ENCODE peak calls at places on chromosomes 4 and X, in five cellular contexts. T is stimulated activated CD4-positive, alpha-beta T cell treated with anti-CD3 and anti-CD28 coated beads, Interleukin-1b, Interleukin-23, amount 100 ng/mL, for 24 hours; M is left ventricle myocardium inferior; O is breast epithelium; W is transverse colon. K is an unnamed sample.

GRCh38 chr4:68175562-68176155 is 46.0 kb upstream of the TMPRSS11F start:
- DNase-seq in T (peak), M (no peak), O (no peak), W (no peak), K (no peak)

GRCh38 chrX:129875669-129876068 is 30.3 kb upstream of the UTP14A start:
- DNase-seq in T (no peak), M (no peak), O (no peak), W (no peak), K (no peak)

GRCh38 chr4:102786279-102786678 is 25.5 kb upstream of the MANBA start:
- DNase-seq in T (no peak), M (no peak), O (no peak), W (no peak), K (no peak)

GRCh38 chr4:53307819-53308773 is 57.8 kb downstream of the SCFD2 start:
- DNase-seq in T (no peak), M (no peak), O (no peak), W (no peak), K (no peak)

GRCh38 chr4:178215754-178216153 is 773.5 kb upstream of the AGA start:
- DNase-seq in T (no peak), M (no peak), O (no peak), W (no peak), K (no peak)

GRCh38 chr4:48779095-48779997 is 733 bp downstream of the FRYL start:
- DNase-seq in T (peak), M (peak), O (peak), W (peak), K (peak)

GRCh38 chr4:153643406-153644016 is 40.6 kb upstream of the TLR2 start:
- DNase-seq in T (no peak), M (no peak), O (no peak), W (no peak), K (no peak)

GRCh38 chr4:336099-336892 is 1.3 kb upstream of the ZNF141 start:
- DNase-seq in T (no peak), M (peak), O (no peak), W (peak), K (peak)

GRCh38 chrX:152641256-152641875 is 3.7 kb downstream of the GABRQ start:
- DNase-seq in T (no peak), M (no peak), O (no peak), W (no peak), K (no peak)

GRCh38 chr4:15186826-15187225 is 184.5 kb downstream of the CPEB2 start:
- DNase-seq in T (no peak), M (no peak), O (no peak), W (no peak), K (no peak)

GRCh38 chr4:118684873-118685811 is at the start of gene METTL14:
- DNase-seq in T (peak), M (peak), O (peak), W (peak), K (peak)

GRCh38 chr4:130395871-130396270 is 1299.9 kb downstream of the C4orf33 start:
- DNase-seq in T (no peak), M (no peak), O (no peak), W (no peak), K (no peak)

GRCh38 chrX:27987862-27988646 is 6.8 kb upstream of the DCAF8L1 start:
- DNase-seq in T (no peak), M (no peak), O (no peak), W (peak), K (no peak)

GRCh38 chr4:113982181-113982580 is 2.7 kb upstream of the ARSJ start:
- DNase-seq in T (no peak), M (no peak), O (no peak), W (no peak), K (no peak)

GRCh38 chr4:13933163-13933562 is 305.6 kb upstream of the BOD1L1 start:
- DNase-seq in T (no peak), M (no peak), O (no peak), W (no peak), K (no peak)